ENCODE peak calls at places on chromosome 5, in five cellular contexts. M is dorsolateral prefrontal cortex, D is glutamatergic neuron, U is astrocyte of the spinal cord, H is cardiac fibroblast. L is an unnamed sample.

GRCh38 chr5:108101105-108101504 is 280.8 kb downstream of the FBXL17 start:
- DNase-seq in U (peak; percentile 45), D (no peak), M (no peak), H (peak; percentile 31), L (no peak)

GRCh38 chr5:27020965-27021364 is 17.4 kb downstream of the CDH9 start:
- DNase-seq in D (no peak), M (no peak), H (peak; percentile 34), U (peak; percentile 56), L (no peak)

GRCh38 chr5:40084614-40085013 is 595.1 kb upstream of the PTGER4 start:
- DNase-seq in U (no peak), D (no peak), H (no peak), M (no peak), L (no peak)

GRCh38 chr5:35861718-35862117 is 5.0 kb downstream of the IL7R start:
- DNase-seq in H (no peak), M (no peak), D (no peak), U (no peak), L (no peak)

GRCh38 chr5:169162407-169162806 is 138.5 kb downstream of the SLIT3 start:
- DNase-seq in H (peak; percentile 57), M (no peak), U (peak; percentile 64), D (no peak), L (no peak)

GRCh38 chr5:152086668-152087067 is 162.0 kb upstream of the GLRA1 start:
- DNase-seq in H (no peak), U (no peak), M (no peak), D (no peak), L (no peak)

GRCh38 chr5:119356384-119357188 is 767 bp downstream of the TNFAIP8 start:
- DNase-seq in D (no peak), H (peak; percentile 18), M (no peak), U (peak; percentile 39), L (no peak)

GRCh38 chr5:29504411-29504810 is 1689.1 kb upstream of the CDH6 start:
- DNase-seq in H (no peak), M (no peak), U (no peak), D (no peak), L (no peak)

GRCh38 chr5:132389453-132390286 is 20.2 kb downstream of the SLC22A5 start:
- DNase-seq in U (peak; percentile 99), D (no peak), H (peak; percentile 95), M (peak; percentile 63), L (peak; percentile 99)

GRCh38 chr5:34976347-34976746 is 47.0 kb downstream of the DNAJC21 start:
- DNase-seq in M (no peak), D (no peak), H (no peak), U (no peak), L (no peak)

GRCh38 chr5:73088026-73088425 is 32.3 kb upstream of the TMEM171 start:
- DNase-seq in H (peak; percentile 18), M (no peak), U (peak; percentile 16), D (no peak), L (no peak)

GRCh38 chr5:126192226-126192625 is 231.0 kb upstream of the GRAMD2B start:
- DNase-seq in M (no peak), H (peak; percentile 2), D (no peak), U (peak; percentile 9), L (no peak)

GRCh38 chr5:95822038-95822407 is 503 bp downstream of the GLRX start:
- DNase-seq in U (peak; percentile 59), D (peak; percentile 76), M (no peak), H (peak; percentile 81), L (no peak)

GRCh38 chr5:74641778-74642542 is 1.4 kb upstream of the ENC1 start:
- DNase-seq in U (peak; percentile 87), M (peak; percentile 53), D (peak; percentile 48), H (peak; percentile 91), L (no peak)

GRCh38 chr5:39906146-39906545 is 481.4 kb upstream of the DAB2 start:
- DNase-seq in M (no peak), H (peak; percentile 62), D (no peak), U (peak; percentile 56), L (no peak)

GRCh38 chr5:127961006-127961763 is 122.4 kb upstream of the SLC12A2 start:
- DNase-seq in U (no peak), M (no peak), H (no peak), D (no peak), L (no peak)

GRCh38 chr5:150022163-150022540 is 21.6 kb downstream of the HMGXB3 start:
- DNase-seq in M (no peak), D (no peak), U (peak; percentile 89), H (peak; percentile 94), L (peak; percentile 61)

GRCh38 chr5:77431286-77431685 is 60.8 kb downstream of the WDR41 start:
- DNase-seq in H (no peak), D (no peak), M (no peak), U (peak; percentile 58), L (peak; percentile 69)

GRCh38 chr5:71587709-71588532 is 781 bp downstream of the MCCC2 start:
- DNase-seq in M (no peak), D (no peak), U (no peak), H (no peak), L (no peak)

GRCh38 chr5:109718216-109718615 is 28.5 kb downstream of the MAN2A1 start:
- DNase-seq in U (no peak), M (no peak), D (no peak), H (no peak), L (no peak)

GRCh38 chr5:67211926-67212325 is 15.3 kb upstream of the CD180 start:
- DNase-seq in M (no peak), U (peak; percentile 78), D (no peak), H (peak; percentile 87), L (peak; percentile 42)

GRCh38 chr5:60810438-60811085 is 33.5 kb downstream of the ELOVL7 start:
- DNase-seq in U (peak; percentile 2), D (no peak), M (no peak), H (peak; percentile 77), L (no peak)

GRCh38 chr5:175654807-175655206 is 3.1 kb upstream of the HRH2 start:
- DNase-seq in M (no peak), H (no peak), U (no peak), D (no peak), L (no peak)

GRCh38 chr5:11903614-11904269 is 504 bp downstream of the CTNND2 start:
- DNase-seq in D (peak; percentile 83), M (peak; percentile 58), U (peak; percentile 18), H (peak; percentile 1), L (no peak)

GRCh38 chr5:56288880-56289601 is 55.9 kb upstream of the ANKRD55 start:
- DNase-seq in D (no peak), M (no peak), U (no peak), H (no peak), L (no peak)

GRCh38 chr5:55868846-55869245 is 17.7 kb downstream of the IL31RA start:
- DNase-seq in M (no peak), U (peak; percentile 97), H (peak; percentile 99), D (no peak), L (peak; percentile 88)

GRCh38 chr5:111741270-111741669 is 15.7 kb downstream of the NREP start:
- DNase-seq in U (no peak), H (peak; percentile 54), M (no peak), D (no peak), L (no peak)

GRCh38 chr5:66242050-66242449 is 98.0 kb downstream of the SREK1 start:
- DNase-seq in D (no peak), H (peak; percentile 33), M (no peak), U (peak; percentile 10), L (no peak)

GRCh38 chr5:65779643-65780042 is 57.6 kb downstream of the NLN start:
- DNase-seq in D (no peak), H (no peak), M (no peak), U (no peak), L (no peak)

GRCh38 chr5:33711094-33711670 is 180.6 kb downstream of the ADAMTS12 start:
- DNase-seq in H (no peak), U (no peak), M (no peak), D (no peak), L (no peak)

GRCh38 chr5:58042933-58043606 is 416.8 kb downstream of the PLK2 start:
- DNase-seq in D (no peak), U (no peak), M (no peak), H (no peak), L (no peak)

GRCh38 chr5:14143843-14144585 is 872 bp downstream of the TRIO start:
- DNase-seq in H (no peak), U (no peak), D (peak; percentile 56), M (peak; percentile 65), L (no peak)

GRCh38 chr5:14143509-14143842 is 334 bp downstream of the TRIO start:
- DNase-seq in M (no peak), H (no peak), U (no peak), D (no peak), L (no peak)

GRCh38 chr5:14145356-14146334 is 2.5 kb downstream of the TRIO start:
- DNase-seq in D (no peak), H (no peak), U (peak; percentile 85), M (no peak), L (no peak)

GRCh38 chr5:14142856-14143508 is at the start of gene TRIO:
- DNase-seq in H (peak; percentile 93), D (peak; percentile 94), M (peak; percentile 92), U (peak; percentile 96), L (peak; percentile 50)

GRCh38 chr5:14144586-14145355 is 1.6 kb downstream of the TRIO start:
- DNase-seq in M (peak; percentile 57), D (peak; percentile 68), U (peak; percentile 48), H (peak; percentile 88), L (no peak)
- TF ChIP-seq CTCF in M (no peak), D (no peak), U (no peak), H (no peak), L (no peak)

DNA sequence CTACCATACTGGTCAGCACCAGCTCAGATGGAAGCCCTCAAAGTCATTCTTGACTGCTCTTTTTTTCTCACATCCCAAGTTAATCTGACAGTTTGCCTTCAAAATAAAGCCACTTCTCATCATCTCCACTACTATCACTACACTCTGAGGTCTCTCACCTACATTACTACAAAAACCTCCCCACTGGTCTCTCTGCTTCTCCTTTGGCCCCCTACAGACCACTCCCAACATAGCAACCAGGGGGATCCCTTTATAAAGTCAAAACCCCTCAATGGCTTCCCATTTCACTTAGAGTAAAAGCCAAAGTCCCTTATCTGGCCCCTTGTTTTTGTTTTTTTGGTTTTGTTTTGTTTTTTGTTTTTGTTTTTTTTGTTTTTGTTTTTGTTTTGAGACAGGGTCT is 4.6 kb downstream of the ARAP3 start:
- DNase-seq in M (no peak), H (no peak), U (no peak), D (peak; percentile 62), L (no peak)
- TF ChIP-seq CTCF in M (no peak), H (peak; percentile 20), U (peak; percentile 44), D (peak; percentile 64), L (peak; percentile 23)

GRCh38 chr5:53335115-53335514 is 145.3 kb upstream of the FST start:
- DNase-seq in M (no peak), H (peak; percentile 44), D (no peak), U (no peak), L (no peak)
- TF ChIP-seq CTCF in M (no peak), H (peak; percentile 35), D (no peak), U (peak; percentile 52), L (no peak)

GRCh38 chr5:142929602-142930001 is 159.4 kb downstream of the ARHGAP26 start:
- DNase-seq in U (peak; percentile 56), H (no peak), D (no peak), M (no peak), L (no peak)

GRCh38 chr5:142925795-142926194 is 155.6 kb downstream of the ARHGAP26 start:
- DNase-seq in M (no peak), U (peak; percentile 81), H (peak; percentile 81), D (no peak), L (peak; percentile 41)

GRCh38 chr5:142924135-142924883 is 154.1 kb downstream of the ARHGAP26 start:
- DNase-seq in M (no peak), D (no peak), H (peak; percentile 49), U (peak; percentile 38), L (no peak)

GRCh38 chr5:142930395-142930794 is 160.2 kb downstream of the ARHGAP26 start:
- DNase-seq in U (no peak), H (no peak), M (no peak), D (no peak), L (no peak)

GRCh38 chr5:142926549-142926948 is 156.4 kb downstream of the ARHGAP26 start:
- DNase-seq in H (no peak), U (no peak), M (no peak), D (no peak), L (no peak)
- TF ChIP-seq CTCF in H (no peak), U (no peak), M (no peak), D (no peak), L (no peak)